ENCODE peak calls at places on chromosomes 7 and 10, in ten cellular contexts. P is GM12892; A is AG08396; X is effector CD4-positive, alpha-beta T cell; W is NCI-H1092; Z is anterior cingulate cortex; S is iris pigment epithelial cell; G is neural crest cell; B is NCI-H524 treated with DMSO at 0.1 percent for 48 hours; Y is activated T-helper 1 cell treated with Interleukin-2 at 50 U/mL for 16 hours. L is an unnamed sample.
A peak's percentile ranks its signal among the peaks of the same experiment; 100 is the strongest.

GRCh38 chr7:43650457-43651052 is 67.6 kb downstream of the STK17A start:
- DNase-seq in A (peak; percentile 43), S (peak; percentile 84), Y (no peak), W (no peak), Z (no peak), B (no peak), X (no peak), P (no peak), G (no peak), L (no peak)

GRCh38 chr7:171912-172515 is 20.4 kb upstream of the FAM20C start:
- DNase-seq in P (no peak), Y (no peak), G (no peak), A (no peak), Z (no peak), W (no peak), S (no peak), X (no peak), B (no peak), L (peak; percentile 7)

GRCh38 chr7:107505997-107506682 is 36.3 kb downstream of the GPR22 start:
- DNase-seq in Y (no peak), X (no peak), Z (no peak), W (peak; percentile 56), G (no peak), B (no peak), A (no peak), S (peak; percentile 33), P (no peak), L (peak; percentile 40)

GRCh38 chr10:49610015-49610734 is at the start of gene SLC18A3:
- DNase-seq in G (no peak), B (no peak), W (no peak), A (no peak), Z (no peak), S (no peak), X (no peak), Y (no peak), P (no peak), L (no peak)

GRCh38 chr7:102322202-102322715 is 34.0 kb downstream of the SPDYE6 start:
- DNase-seq in B (no peak), S (no peak), G (no peak), A (peak; percentile 8), P (no peak), Y (no peak), W (no peak), Z (no peak), X (no peak), L (no peak)

GRCh38 chr7:19404912-19405329 is 259.7 kb upstream of the FERD3L start:
- DNase-seq in W (no peak), Y (no peak), B (no peak), Z (no peak), S (peak; percentile 99), X (no peak), A (peak; percentile 59), G (no peak), P (no peak), L (no peak)

GRCh38 chr10:130377986-130378545 is 241.9 kb downstream of the GLRX3 start:
- DNase-seq in P (no peak), A (no peak), B (no peak), W (peak; percentile 52), X (no peak), Y (no peak), G (no peak), S (no peak), Z (no peak), L (no peak)

GRCh38 chr10:27319752-27320561 is 79.4 kb upstream of the ACBD5 start:
- DNase-seq in A (peak; percentile 17), X (no peak), S (peak; percentile 58), G (no peak), W (no peak), B (no peak), Y (no peak), P (peak; percentile 32), Z (no peak), L (peak; percentile 41)

GRCh38 chr10:129622736-129623135 is 155.7 kb downstream of the MGMT start:
- DNase-seq in G (no peak), X (no peak), A (no peak), Y (no peak), Z (no peak), W (no peak), B (no peak), P (no peak), S (peak; percentile 22), L (no peak)

GRCh38 chr7:94871132-94871531 is 36.3 kb upstream of the PPP1R9A start:
- DNase-seq in Y (no peak), X (no peak), B (no peak), P (no peak), W (no peak), Z (no peak), G (no peak), A (no peak), S (no peak), L (no peak)

GRCh38 chr10:3473271-3473670 is 300.7 kb upstream of the PITRM1 start:
- DNase-seq in W (no peak), Y (no peak), P (no peak), S (no peak), Z (no peak), G (no peak), A (no peak), X (no peak), B (no peak), L (no peak)

GRCh38 chr7:90755041-90755440 is 158.9 kb downstream of the CDK14 start:
- DNase-seq in B (no peak), S (no peak), Z (no peak), P (no peak), Y (no peak), X (no peak), G (no peak), A (no peak), W (no peak), L (no peak)

GRCh38 chr10:110544958-110545537 is 22.4 kb upstream of the SMC3 start:
- DNase-seq in B (no peak), P (no peak), X (no peak), A (no peak), Y (no peak), Z (no peak), G (no peak), S (peak; percentile 92), W (no peak), L (no peak)

GRCh38 chr7:92763636-92764423 is 72.5 kb downstream of the CDK6 start:
- DNase-seq in B (peak; percentile 64), P (no peak), S (peak; percentile 83), Z (no peak), X (no peak), W (no peak), A (peak; percentile 11), G (no peak), Y (no peak), L (peak; percentile 20)

GRCh38 chr7:75920431-75921161 is 5.6 kb downstream of the POR start:
- DNase-seq in G (no peak), Y (no peak), Z (no peak), P (no peak), S (peak; percentile 86), A (no peak), B (no peak), X (peak; percentile 6), W (no peak), L (peak; percentile 21)

GRCh38 chr7:23658831-23659427 is 21.1 kb upstream of the FAM221A start:
- DNase-seq in S (no peak), X (no peak), Y (no peak), P (no peak), B (no peak), W (no peak), Z (no peak), A (no peak), G (no peak), L (no peak)

GRCh38 chr7:7399707-7400106 is 136.0 kb downstream of the COL28A1 start:
- DNase-seq in S (peak; percentile 1), G (no peak), A (no peak), B (no peak), X (no peak), Z (no peak), Y (no peak), P (no peak), W (no peak), L (no peak)

GRCh38 chr10:73585223-73585784 is 5.8 kb downstream of the USP54 start:
- DNase-seq in A (no peak), P (no peak), Z (no peak), B (no peak), G (no peak), Y (no peak), X (no peak), W (no peak), S (peak; percentile 85), L (no peak)

GRCh38 chr7:130124711-130125110 is 54.4 kb downstream of the KLHDC10 start:
- DNase-seq in S (no peak), B (no peak), A (no peak), P (no peak), G (no peak), X (no peak), Y (no peak), W (no peak), Z (no peak), L (no peak)

GRCh38 chr10:13158401-13158800 is 3.0 kb upstream of the MCM10 start:
- DNase-seq in X (no peak), A (no peak), P (no peak), B (no peak), G (no peak), W (no peak), S (no peak), Z (no peak), Y (no peak), L (no peak)

GRCh38 chr7:95715274-95715673 is 57.1 kb upstream of the DYNC1I1 start:
- DNase-seq in S (no peak), G (no peak), Z (no peak), W (no peak), X (no peak), P (no peak), A (no peak), Y (no peak), B (no peak), L (no peak)

GRCh38 chr10:49741108-49741995 is 20.8 kb downstream of the OGDHL start:
- DNase-seq in W (no peak), S (no peak), Y (no peak), B (no peak), P (peak; percentile 11), Z (no peak), A (no peak), X (no peak), G (no peak), L (no peak)

GRCh38 chr10:6743291-6743849 is 163.3 kb upstream of the PRKCQ start:
- DNase-seq in Z (no peak), X (no peak), W (no peak), G (no peak), B (no peak), A (no peak), P (no peak), Y (no peak), S (no peak), L (no peak)

GRCh38 chr10:11097686-11098085 is 80.0 kb downstream of the CELF2 start:
- DNase-seq in P (no peak), W (no peak), X (no peak), G (no peak), A (no peak), Y (no peak), S (no peak), Z (no peak), B (no peak), L (no peak)

GRCh38 chr7:26101471-26102151 is 50.4 kb upstream of the NFE2L3 start:
- DNase-seq in Y (no peak), Z (no peak), S (no peak), B (no peak), X (no peak), W (no peak), P (no peak), A (no peak), G (peak; percentile 16), L (no peak)

GRCh38 chr7:108246227-108246837 is 116.2 kb upstream of the LAMB4 start:
- DNase-seq in Y (no peak), G (peak; percentile 28), Z (no peak), S (peak; percentile 90), A (peak; percentile 76), W (no peak), B (no peak), X (no peak), P (no peak), L (peak; percentile 78)

GRCh38 chr7:27745064-27745583 is 5.2 kb downstream of the TAX1BP1 start:
- DNase-seq in X (no peak), S (peak; percentile 84), Y (no peak), G (peak; percentile 14), B (no peak), Z (no peak), A (peak; percentile 46), P (no peak), W (no peak), L (no peak)

GRCh38 chr10:120538091-120538490 is 81.1 kb downstream of the PLPP4 start:
- DNase-seq in G (no peak), B (no peak), S (no peak), P (no peak), X (no peak), W (no peak), Z (no peak), A (no peak), Y (no peak), L (no peak)

L was measured in mucosa of gallbladder.